ENCODE peak calls at places on chromosomes 3 and 15, in six cellular contexts. D is uterus, F is breast epithelium, I is A549, G is body of pancreas, R is osteoblast. A is an unnamed sample.

GRCh38 chr3:17510265-17510664 is 232.2 kb downstream of the TBC1D5 start:
- DNase-seq in I (no peak), G (no peak), D (no peak), F (no peak), R (no peak), A (no peak)

GRCh38 chr3:14923476-14923875 is 23.9 kb upstream of the NR2C2 start:
- DNase-seq in D (no peak), G (no peak), F (no peak), R (no peak), I (no peak), A (no peak)

GRCh38 chr3:123285479-123285878 is 83.7 kb downstream of the SEC22A start:
- DNase-seq in F (no peak), G (no peak), D (no peak), R (peak; percentile 76), I (no peak), A (no peak)

GRCh38 chr3:15159501-15160136 is 46.4 kb upstream of the CAPN7 start:
- DNase-seq in R (no peak), D (no peak), G (no peak), I (no peak), F (no peak), A (no peak)

GRCh38 chr15:62469874-62470688 is 305.0 kb upstream of the C2CD4B start:
- DNase-seq in G (no peak), I (no peak), R (peak; percentile 91), F (no peak), D (peak; percentile 36), A (no peak)

GRCh38 chr3:124558898-124559649 is 171.2 kb upstream of the UMPS start:
- DNase-seq in G (peak; percentile 61), F (peak; percentile 76), I (peak; percentile 81), D (peak; percentile 78), R (peak; percentile 88), A (peak; percentile 98)

GRCh38 chr3:194686816-194687637 is 1.3 kb downstream of the FAM43A start:
- DNase-seq in D (peak; percentile 61), R (peak; percentile 90), F (no peak), I (no peak), G (peak; percentile 11), A (peak; percentile 80)

GRCh38 chr15:87981969-87982368 is 274.6 kb downstream of the NTRK3 start:
- DNase-seq in D (no peak), F (no peak), R (no peak), G (no peak), I (no peak), A (no peak)

GRCh38 chr3:15223684-15224575 is 17.9 kb downstream of the CAPN7 start:
- DNase-seq in D (no peak), G (no peak), F (no peak), R (no peak), I (peak; percentile 12), A (no peak)

GRCh38 chr3:142690613-142691012 is 33.2 kb upstream of the TRPC1 start:
- DNase-seq in D (no peak), I (no peak), G (no peak), R (no peak), F (no peak), A (no peak)

GRCh38 chr15:75043509-75044257 is 20.3 kb downstream of the PPCDC start:
- DNase-seq in F (peak; percentile 77), R (peak; percentile 97), G (peak; percentile 93), I (peak; percentile 48), D (peak; percentile 95), A (no peak)

GRCh38 chr15:98663606-98664005 is 15.3 kb downstream of the IGF1R start:
- DNase-seq in D (no peak), G (no peak), R (no peak), F (no peak), I (no peak), A (no peak)
- H3K27ac ChIP-seq in D (no peak overlapping the region), G (no peak overlapping the region), R (no peak overlapping the region), F (no peak overlapping the region), I (no peak overlapping the region), A (no peak overlapping the region)

GRCh38 chr3:144770813-144771400 is 799.3 kb downstream of the DIPK2A start:
- DNase-seq in I (peak; percentile 33), R (no peak), F (no peak), G (no peak), D (no peak), A (peak; percentile 61)
- TF ChIP-seq CTCF in I (peak; percentile 27), R (peak; percentile 30), F (peak; percentile 31), G (peak; percentile 57), D (peak; percentile 12), A (peak; percentile 46)

GRCh38 chr3:197022405-197023231 is 7.0 kb downstream of the MELTF start:
- DNase-seq in F (no peak), D (no peak), G (no peak), I (no peak), R (peak; percentile 61), A (no peak)
- H3K27ac ChIP-seq in F (peak overlapping the region; percentile 82), D (no peak overlapping the region), G (no peak overlapping the region), I (no peak overlapping the region), R (no peak overlapping the region), A (no peak overlapping the region)

GRCh38 chr3:11651900-11652299 is 8.2 kb upstream of the VGLL4 start:
- DNase-seq in G (no peak), F (no peak), D (no peak), I (no peak), R (peak; percentile 84), A (peak; percentile 62)
- TF ChIP-seq CTCF in G (peak; percentile 60), F (peak; percentile 57), D (peak; percentile 53), I (peak; percentile 73), R (peak; percentile 48), A (peak; percentile 60)

DNA sequence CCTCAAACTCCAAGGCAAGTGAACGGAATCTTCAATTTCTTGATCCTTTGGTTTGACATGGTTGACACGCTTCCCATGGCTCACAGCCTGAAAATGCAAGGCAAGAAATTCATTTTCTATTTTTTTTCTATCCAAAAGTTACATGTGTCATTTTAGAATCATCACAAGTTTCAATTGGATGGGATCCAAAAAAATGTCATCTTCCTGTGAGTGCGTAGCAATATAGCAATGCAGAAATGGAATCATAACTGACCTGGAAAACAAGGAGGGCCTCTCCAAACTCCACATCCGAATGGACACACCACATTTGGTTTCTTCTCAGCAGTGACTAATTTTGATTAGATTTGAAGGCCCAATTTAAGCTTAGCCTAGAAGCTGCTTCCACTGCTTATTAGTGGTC is 175.8 kb upstream of the ATP11B start:
- DNase-seq in I (no peak), D (no peak), G (no peak), F (no peak), R (no peak), A (no peak)
- H3K27ac ChIP-seq in I (no peak overlapping the region), D (no peak overlapping the region), G (no peak overlapping the region), F (no peak overlapping the region), R (no peak overlapping the region), A (no peak overlapping the region)

GRCh38 chr3:190444036-190444435 is 5.7 kb downstream of the TMEM207 start:
- DNase-seq in F (no peak), I (no peak), D (no peak), G (no peak), R (no peak), A (no peak)

GRCh38 chr3:190444576-190445145 is 5.0 kb downstream of the TMEM207 start:
- DNase-seq in I (no peak), F (no peak), D (no peak), R (no peak), G (no peak), A (no peak)

GRCh38 chr3:190446492-190447301 is 3.0 kb downstream of the TMEM207 start:
- DNase-seq in I (no peak), G (no peak), D (no peak), R (no peak), F (no peak), A (peak; percentile 19)

GRCh38 chr3:190442240-190442639 is 7.5 kb downstream of the TMEM207 start:
- DNase-seq in F (no peak), D (no peak), G (no peak), R (no peak), I (no peak), A (no peak)

DNA sequence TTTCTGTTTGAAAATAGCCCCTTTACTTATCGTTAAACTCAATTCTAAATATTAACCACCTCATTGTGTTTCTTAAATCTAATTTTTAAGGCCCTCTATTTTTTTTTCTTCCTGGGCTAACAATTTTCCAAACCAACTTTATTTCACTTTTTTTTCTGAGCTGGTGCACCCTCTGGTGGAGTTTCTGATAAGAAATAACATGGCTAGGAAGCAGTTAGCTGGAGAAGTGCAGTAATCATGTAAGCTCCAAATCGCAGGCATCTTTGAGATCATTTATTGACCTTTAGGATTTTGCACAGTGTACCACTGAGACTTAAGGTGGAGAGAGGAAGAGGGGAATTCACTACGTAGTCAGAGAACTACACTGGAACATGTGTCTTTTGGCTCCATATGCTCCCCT is 6.4 kb downstream of the TMEM207 start:
- DNase-seq in R (peak; percentile 50), F (no peak), D (no peak), I (peak; percentile 37), G (no peak), A (peak; percentile 74)
- TF ChIP-seq CTCF in R (peak; percentile 58), F (no peak), D (no peak), I (peak; percentile 59), G (no peak), A (peak; percentile 65)

A was measured in A673.